ENCODE peak calls at places on chromosome 11, in eight cellular contexts. One of them, this sample, is unnamed.

GRCh38 chr11:78647986-78648875 is 73.6 kb upstream of the NARS2 start:
- DNase-seq in neural progenitor cell: no peak
- DNase-seq in choroid plexus epithelial cell: no peak
- DNase-seq in AG04449: no peak
- DNase-seq in mesendoderm: peak
- DNase-seq in fibroblast of the aortic adventitia: no peak
- DNase-seq in HFF-Myc: no peak
- DNase-seq in PC-9: no peak
- DNase-seq in this sample: no peak

GRCh38 chr11:98040061-98040808 is 980.5 kb upstream of the CNTN5 start:
- DNase-seq in neural progenitor cell: no peak
- DNase-seq in choroid plexus epithelial cell: no peak
- DNase-seq in AG04449: no peak
- DNase-seq in mesendoderm: no peak
- DNase-seq in fibroblast of the aortic adventitia: no peak
- DNase-seq in HFF-Myc: no peak
- DNase-seq in PC-9: peak
- DNase-seq in this sample: no peak

GRCh38 chr11:100340416-100341323 is 346.4 kb upstream of the ARHGAP42 start:
- DNase-seq in neural progenitor cell: no peak
- DNase-seq in choroid plexus epithelial cell: peak
- DNase-seq in AG04449: no peak
- DNase-seq in mesendoderm: peak
- DNase-seq in fibroblast of the aortic adventitia: no peak
- DNase-seq in HFF-Myc: no peak
- DNase-seq in PC-9: no peak
- DNase-seq in this sample: no peak

GRCh38 chr11:45655347-45655756 is 10.1 kb downstream of the CHST1 start:
- DNase-seq in neural progenitor cell: peak
- DNase-seq in choroid plexus epithelial cell: peak
- DNase-seq in AG04449: no peak
- DNase-seq in mesendoderm: peak
- DNase-seq in fibroblast of the aortic adventitia: peak
- DNase-seq in HFF-Myc: peak
- DNase-seq in PC-9: no peak
- DNase-seq in this sample: peak

GRCh38 chr11:45028921-45029680 is 78.4 kb upstream of the TP53I11 start:
- DNase-seq in neural progenitor cell: no peak
- DNase-seq in choroid plexus epithelial cell: no peak
- DNase-seq in AG04449: no peak
- DNase-seq in mesendoderm: no peak
- DNase-seq in fibroblast of the aortic adventitia: no peak
- DNase-seq in HFF-Myc: no peak
- DNase-seq in PC-9: no peak
- DNase-seq in this sample: no peak

GRCh38 chr11:106399075-106399500 is 321.6 kb downstream of the AASDHPPT start:
- DNase-seq in neural progenitor cell: peak
- DNase-seq in choroid plexus epithelial cell: peak
- DNase-seq in AG04449: peak
- DNase-seq in mesendoderm: no peak
- DNase-seq in fibroblast of the aortic adventitia: peak
- DNase-seq in HFF-Myc: peak
- DNase-seq in PC-9: peak
- DNase-seq in this sample: peak

GRCh38 chr11:34483475-34483874 is 30.1 kb downstream of the ELF5 start:
- DNase-seq in neural progenitor cell: no peak
- DNase-seq in choroid plexus epithelial cell: no peak
- DNase-seq in AG04449: no peak
- DNase-seq in mesendoderm: no peak
- DNase-seq in fibroblast of the aortic adventitia: no peak
- DNase-seq in HFF-Myc: no peak
- DNase-seq in PC-9: no peak
- DNase-seq in this sample: no peak

GRCh38 chr11:89163686-89164085 is 14.0 kb upstream of the TYR start:
- DNase-seq in neural progenitor cell: no peak
- DNase-seq in choroid plexus epithelial cell: no peak
- DNase-seq in AG04449: no peak
- DNase-seq in mesendoderm: no peak
- DNase-seq in fibroblast of the aortic adventitia: no peak
- DNase-seq in HFF-Myc: no peak
- DNase-seq in PC-9: no peak
- DNase-seq in this sample: no peak

GRCh38 chr11:68387840-68388239 is 72.7 kb upstream of the PPP6R3 start:
- DNase-seq in neural progenitor cell: no peak
- DNase-seq in choroid plexus epithelial cell: no peak
- DNase-seq in AG04449: no peak
- DNase-seq in mesendoderm: no peak
- DNase-seq in fibroblast of the aortic adventitia: no peak
- DNase-seq in HFF-Myc: no peak
- DNase-seq in PC-9: no peak
- DNase-seq in this sample: no peak
- H3K4me3 ChIP-seq in neural progenitor cell: no peak
- H3K4me3 ChIP-seq in choroid plexus epithelial cell: no peak
- H3K4me3 ChIP-seq in AG04449: no peak
- H3K4me3 ChIP-seq in mesendoderm: no peak
- H3K4me3 ChIP-seq in fibroblast of the aortic adventitia: no peak
- H3K4me3 ChIP-seq in HFF-Myc: no peak
- H3K4me3 ChIP-seq in PC-9: no peak
- H3K4me3 ChIP-seq in this sample: no peak

DNA sequence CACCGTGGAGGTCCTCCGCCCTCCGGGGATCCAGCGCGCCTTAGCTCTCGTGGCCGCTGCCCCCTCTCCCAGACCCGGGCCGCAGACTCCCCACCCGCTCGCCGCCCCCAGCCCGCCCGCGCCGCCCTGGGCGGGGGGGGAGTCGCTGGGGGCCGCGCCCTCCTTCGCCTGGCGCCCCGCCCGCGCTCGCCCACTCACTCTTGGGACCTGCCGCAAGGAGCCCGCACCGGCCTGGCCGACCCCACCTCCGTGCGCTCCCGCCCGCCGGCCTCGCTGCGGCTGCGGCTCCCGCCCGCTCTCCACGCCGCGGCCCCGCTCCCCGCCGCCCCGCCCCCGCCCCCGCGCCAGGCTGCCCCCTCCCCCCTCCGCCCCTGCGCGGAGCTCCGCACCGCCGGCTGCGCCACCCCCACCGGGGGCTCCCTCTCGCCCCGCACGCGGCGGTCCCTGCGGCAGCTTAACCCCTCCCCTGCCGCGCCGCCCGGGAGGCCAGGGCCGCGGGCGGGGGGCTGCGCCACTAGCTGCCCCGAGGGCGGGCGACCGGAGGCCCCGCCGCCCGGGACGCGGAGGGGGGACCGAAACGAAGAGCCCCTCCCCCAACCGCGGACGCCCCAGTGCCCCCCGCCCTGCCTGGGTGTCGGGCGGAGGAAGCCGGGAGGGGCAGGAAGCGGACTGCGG is 739 bp upstream of the RASGRP2 start:
- DNase-seq in neural progenitor cell: peak
- DNase-seq in choroid plexus epithelial cell: no peak
- DNase-seq in AG04449: no peak
- DNase-seq in mesendoderm: no peak
- DNase-seq in fibroblast of the aortic adventitia: no peak
- DNase-seq in HFF-Myc: no peak
- DNase-seq in PC-9: no peak
- DNase-seq in this sample: no peak
- H3K4me3 ChIP-seq in neural progenitor cell: peak
- H3K4me3 ChIP-seq in choroid plexus epithelial cell: peak
- H3K4me3 ChIP-seq in AG04449: peak
- H3K4me3 ChIP-seq in mesendoderm: no peak
- H3K4me3 ChIP-seq in fibroblast of the aortic adventitia: no peak
- H3K4me3 ChIP-seq in HFF-Myc: peak
- H3K4me3 ChIP-seq in PC-9: no peak
- H3K4me3 ChIP-seq in this sample: peak

GRCh38 chr11:16215352-16215751 is 141.0 kb downstream of the SOX6 start:
- DNase-seq in neural progenitor cell: no peak
- DNase-seq in choroid plexus epithelial cell: no peak
- DNase-seq in AG04449: no peak
- DNase-seq in mesendoderm: no peak
- DNase-seq in fibroblast of the aortic adventitia: no peak
- DNase-seq in HFF-Myc: no peak
- DNase-seq in PC-9: no peak
- DNase-seq in this sample: no peak
- H3K4me3 ChIP-seq in neural progenitor cell: no peak
- H3K4me3 ChIP-seq in choroid plexus epithelial cell: no peak
- H3K4me3 ChIP-seq in AG04449: no peak
- H3K4me3 ChIP-seq in mesendoderm: no peak
- H3K4me3 ChIP-seq in fibroblast of the aortic adventitia: no peak
- H3K4me3 ChIP-seq in HFF-Myc: no peak
- H3K4me3 ChIP-seq in PC-9: no peak
- H3K4me3 ChIP-seq in this sample: no peak

GRCh38 chr11:47005441-47005840 is 68.9 kb downstream of the CSTPP1 start:
- DNase-seq in neural progenitor cell: no peak
- DNase-seq in choroid plexus epithelial cell: peak
- DNase-seq in AG04449: no peak
- DNase-seq in mesendoderm: no peak
- DNase-seq in fibroblast of the aortic adventitia: no peak
- DNase-seq in HFF-Myc: no peak
- DNase-seq in PC-9: no peak
- DNase-seq in this sample: no peak

GRCh38 chr11:47001666-47002285 is 65.2 kb downstream of the CSTPP1 start:
- DNase-seq in neural progenitor cell: peak
- DNase-seq in choroid plexus epithelial cell: peak
- DNase-seq in AG04449: no peak
- DNase-seq in mesendoderm: peak
- DNase-seq in fibroblast of the aortic adventitia: no peak
- DNase-seq in HFF-Myc: no peak
- DNase-seq in PC-9: no peak
- DNase-seq in this sample: peak

GRCh38 chr11:47003180-47003877 is 66.8 kb downstream of the CSTPP1 start:
- DNase-seq in neural progenitor cell: no peak
- DNase-seq in choroid plexus epithelial cell: no peak
- DNase-seq in AG04449: no peak
- DNase-seq in mesendoderm: no peak
- DNase-seq in fibroblast of the aortic adventitia: no peak
- DNase-seq in HFF-Myc: no peak
- DNase-seq in PC-9: no peak
- DNase-seq in this sample: peak

GRCh38 chr11:47002366-47002765 is 65.8 kb downstream of the CSTPP1 start:
- DNase-seq in neural progenitor cell: no peak
- DNase-seq in choroid plexus epithelial cell: peak
- DNase-seq in AG04449: no peak
- DNase-seq in mesendoderm: no peak
- DNase-seq in fibroblast of the aortic adventitia: peak
- DNase-seq in HFF-Myc: no peak
- DNase-seq in PC-9: no peak
- DNase-seq in this sample: peak

DNA sequence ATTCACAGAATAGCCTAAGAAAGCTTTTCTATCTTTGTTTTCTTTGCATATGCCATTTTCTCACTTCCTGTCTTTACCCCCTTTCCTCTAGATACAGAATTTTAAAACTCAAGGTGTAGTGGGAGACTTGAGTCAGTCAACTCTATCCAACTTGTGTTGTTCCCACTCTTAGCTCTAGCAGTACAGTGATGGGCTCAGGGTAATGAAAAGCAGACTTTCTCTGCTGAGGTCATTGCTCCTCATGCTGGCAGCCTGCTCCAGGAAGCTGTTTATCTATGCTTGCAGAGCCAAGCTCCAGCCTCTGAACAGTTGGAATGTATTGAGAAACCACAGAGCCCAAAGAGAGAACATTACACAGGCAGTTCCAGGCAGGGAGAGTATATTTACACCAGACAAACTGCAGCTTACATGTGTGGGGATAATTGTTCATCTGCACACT is 68.1 kb downstream of the CSTPP1 start:
- DNase-seq in neural progenitor cell: no peak
- DNase-seq in choroid plexus epithelial cell: peak
- DNase-seq in AG04449: peak
- DNase-seq in mesendoderm: no peak
- DNase-seq in fibroblast of the aortic adventitia: peak
- DNase-seq in HFF-Myc: peak
- DNase-seq in PC-9: peak
- DNase-seq in this sample: peak
- H3K4me3 ChIP-seq in neural progenitor cell: no peak
- H3K4me3 ChIP-seq in choroid plexus epithelial cell: no peak
- H3K4me3 ChIP-seq in AG04449: no peak
- H3K4me3 ChIP-seq in mesendoderm: no peak
- H3K4me3 ChIP-seq in fibroblast of the aortic adventitia: no peak
- H3K4me3 ChIP-seq in HFF-Myc: no peak
- H3K4me3 ChIP-seq in PC-9: no peak
- H3K4me3 ChIP-seq in this sample: no peak

DNA sequence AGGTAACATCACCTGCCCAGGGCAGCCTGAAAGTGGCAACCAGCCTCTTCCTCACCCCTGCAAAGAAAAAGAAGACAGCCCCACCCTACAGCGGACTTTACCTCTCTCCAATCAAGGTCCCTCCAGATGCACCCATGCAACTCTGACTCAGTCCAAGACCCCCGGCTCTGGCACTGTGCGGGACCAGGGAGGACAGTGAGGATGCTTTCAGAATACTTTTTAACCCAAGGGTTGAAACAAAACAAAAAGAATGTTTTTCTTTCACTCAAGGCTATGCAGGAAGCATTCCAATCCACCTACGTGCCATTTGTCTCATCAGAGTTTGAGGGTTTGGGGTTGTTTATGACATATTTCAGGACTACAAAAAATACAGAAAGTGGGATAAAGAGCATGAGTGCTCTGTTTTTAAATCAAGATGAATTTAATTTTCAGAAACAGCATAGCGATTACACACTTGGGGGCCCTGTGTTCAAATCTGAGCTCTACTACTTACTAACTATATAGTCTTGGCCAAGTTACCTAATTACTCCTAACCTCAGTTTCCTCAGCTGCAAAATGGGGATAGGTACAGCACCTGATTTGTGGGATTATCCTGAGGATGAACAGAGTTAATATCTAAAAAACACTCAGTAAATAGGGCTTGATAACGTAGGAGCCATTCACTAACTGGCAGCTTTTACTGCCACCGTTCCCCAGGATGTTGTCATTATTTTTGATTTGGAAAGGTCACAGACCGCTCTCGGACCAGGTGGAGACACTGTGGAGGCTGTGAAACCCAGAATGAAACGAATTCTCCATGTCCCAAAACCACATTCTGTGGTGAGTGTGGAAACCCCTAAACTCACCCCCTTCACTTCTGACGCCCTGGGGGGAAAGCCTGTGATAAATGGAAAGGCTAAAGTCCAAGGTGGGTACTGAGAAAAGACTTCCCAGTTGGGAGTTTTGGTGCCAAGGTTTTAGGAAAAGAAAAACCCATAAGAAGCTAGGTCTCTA is 5.6 kb downstream of the PLAAT3 start:
- DNase-seq in neural progenitor cell: no peak
- DNase-seq in choroid plexus epithelial cell: peak
- DNase-seq in AG04449: no peak
- DNase-seq in mesendoderm: no peak
- DNase-seq in fibroblast of the aortic adventitia: peak
- DNase-seq in HFF-Myc: no peak
- DNase-seq in PC-9: peak
- DNase-seq in this sample: no peak
- H3K4me3 ChIP-seq in neural progenitor cell: no peak
- H3K4me3 ChIP-seq in choroid plexus epithelial cell: no peak
- H3K4me3 ChIP-seq in AG04449: no peak
- H3K4me3 ChIP-seq in mesendoderm: no peak
- H3K4me3 ChIP-seq in fibroblast of the aortic adventitia: no peak
- H3K4me3 ChIP-seq in HFF-Myc: no peak
- H3K4me3 ChIP-seq in PC-9: peak
- H3K4me3 ChIP-seq in this sample: no peak

DNA sequence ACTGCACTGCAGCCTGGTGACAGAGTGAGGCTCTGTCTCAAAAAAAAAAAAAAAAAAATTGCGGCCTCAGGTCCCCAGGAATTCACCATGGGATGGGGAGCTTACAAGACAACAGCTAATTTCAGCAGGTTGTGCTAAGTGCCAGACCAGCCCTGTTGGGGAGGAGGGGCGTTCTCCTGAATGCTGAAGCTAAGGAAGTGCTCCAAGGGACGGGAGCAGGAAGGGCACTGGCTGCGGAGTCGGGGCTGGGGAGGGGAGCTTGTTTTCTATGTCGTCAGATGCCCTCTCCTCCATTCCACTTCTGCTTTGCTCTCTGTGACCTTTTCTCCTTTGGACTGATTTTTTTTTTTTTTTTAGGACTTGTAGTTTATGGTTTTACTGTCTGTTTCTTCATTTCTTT is 4.5 kb downstream of the ADAMTS15 start:
- DNase-seq in neural progenitor cell: no peak
- DNase-seq in choroid plexus epithelial cell: no peak
- DNase-seq in AG04449: no peak
- DNase-seq in mesendoderm: peak
- DNase-seq in fibroblast of the aortic adventitia: peak
- DNase-seq in HFF-Myc: no peak
- DNase-seq in PC-9: no peak
- DNase-seq in this sample: no peak
- H3K4me3 ChIP-seq in neural progenitor cell: no peak
- H3K4me3 ChIP-seq in choroid plexus epithelial cell: no peak
- H3K4me3 ChIP-seq in AG04449: no peak
- H3K4me3 ChIP-seq in mesendoderm: no peak
- H3K4me3 ChIP-seq in fibroblast of the aortic adventitia: peak
- H3K4me3 ChIP-seq in HFF-Myc: no peak
- H3K4me3 ChIP-seq in PC-9: no peak
- H3K4me3 ChIP-seq in this sample: peak

This sample was measured in foreskin fibroblast.